ENCODE peak calls at places on chromosomes 13 and 19, in four cellular contexts. N is cardiac muscle cell, G is GM23248, Q is IMR-90. E is an unnamed sample.

GRCh38 chr13:85313761-85314503 is 485.3 kb downstream of the SLITRK6 start:
- DNase-seq in N (no peak), G (no peak), Q (peak; percentile 46), E (no peak)

GRCh38 chr13:67833564-67833963 is 603.4 kb upstream of the PCDH9 start:
- DNase-seq in N (no peak), G (no peak), Q (no peak), E (no peak)

GRCh38 chr13:51831519-51831918 is 13.5 kb downstream of the TMEM272 start:
- DNase-seq in N (no peak), G (no peak), Q (no peak), E (no peak)

GRCh38 chr19:49614096-49614857 is 23.3 kb downstream of the PRR12 start:
- DNase-seq in N (no peak), G (peak; percentile 94), Q (peak; percentile 91), E (no peak)

GRCh38 chr13:36848228-36848982 is 29.4 kb downstream of the RFXAP start:
- DNase-seq in N (no peak), G (peak; percentile 45), Q (peak; percentile 19), E (no peak)

GRCh38 chr19:19822148-19822429 is 539 bp upstream of the ZNF506 start:
- DNase-seq in N (peak; percentile 1), G (peak; percentile 8), Q (no peak), E (no peak)

GRCh38 chr13:59843040-59843439 is 320.7 kb downstream of the DIAPH3 start:
- DNase-seq in N (no peak), G (no peak), Q (no peak), E (no peak)

GRCh38 chr13:39688278-39688677 is 32.8 kb downstream of the COG6 start:
- DNase-seq in N (no peak), G (no peak), Q (no peak), E (no peak)

GRCh38 chr19:46495789-46496099 is at the start of gene PNMA8B:
- DNase-seq in N (peak; percentile 96), G (peak; percentile 35), Q (peak; percentile 27), E (no peak)

GRCh38 chr19:44685877-44686276 is 13.1 kb upstream of the CEACAM16 start:
- DNase-seq in N (no peak), G (peak; percentile 25), Q (peak; percentile 74), E (no peak)

GRCh38 chr13:20495087-20496023 is 30.3 kb downstream of the CRYL1 start:
- DNase-seq in N (peak; percentile 72), G (peak; percentile 69), Q (peak; percentile 72), E (peak; percentile 62)

GRCh38 chr13:103436057-103436654 is 369.9 kb upstream of the SLC10A2 start:
- DNase-seq in N (no peak), G (no peak), Q (no peak), E (no peak)

GRCh38 chr13:99806671-99807070 is 164.9 kb downstream of the ZIC5 start:
- DNase-seq in N (no peak), G (no peak), Q (no peak), E (no peak)

GRCh38 chr13:24233351-24233901 is 72.9 kb downstream of the SPATA13 start:
- DNase-seq in N (peak; percentile 59), G (peak; percentile 63), Q (peak; percentile 64), E (no peak)

GRCh38 chr19:8738377-8738776 is 16.9 kb downstream of the OR2Z1 start:
- DNase-seq in N (no peak), G (no peak), Q (no peak), E (no peak)

GRCh38 chr19:19956431-19957075 is 55.8 kb downstream of the ZNF93 start:
- DNase-seq in N (peak; percentile 4), G (no peak), Q (no peak), E (no peak)

GRCh38 chr13:25930655-25931054 is 121.2 kb downstream of the SHISA2 start:
- DNase-seq in N (no peak), G (no peak), Q (no peak), E (no peak)

GRCh38 chr13:76729690-76730089 is 156.5 kb downstream of the KCTD12 start:
- DNase-seq in N (no peak), G (no peak), Q (no peak), E (no peak)

GRCh38 chr13:112447306-112447705 is 71.2 kb downstream of the SPACA7 start:
- DNase-seq in N (no peak), G (no peak), Q (no peak), E (no peak)

GRCh38 chr13:81697826-81698225 is 1356.9 kb upstream of the SPRY2 start:
- DNase-seq in N (no peak), G (no peak), Q (no peak), E (no peak)

GRCh38 chr19:1284293-1284978 is 1.2 kb upstream of the EFNA2 start:
- DNase-seq in N (no peak), G (no peak), Q (no peak), E (no peak)

GRCh38 chr19:1286451-1286858 is 782 bp downstream of the EFNA2 start:
- DNase-seq in N (no peak), G (no peak), Q (no peak), E (no peak)

GRCh38 chr19:1286859-1287621 is 1.4 kb downstream of the EFNA2 start:
- DNase-seq in N (no peak), G (no peak), Q (no peak), E (no peak)

GRCh38 chr19:1284979-1285736 is 515 bp upstream of the EFNA2 start:
- DNase-seq in N (peak; percentile 25), G (no peak), Q (no peak), E (no peak)

GRCh38 chr19:1285737-1286360 is at the start of gene EFNA2:
- DNase-seq in N (peak; percentile 58), G (no peak), Q (no peak), E (no peak)
- H3K4me3 ChIP-seq in N (peak within 1 kb of the TSS; percentile 45), G (no peak within 1 kb of the TSS), Q (peak within 1 kb of the TSS; percentile 20), E (no peak within 1 kb of the TSS)

GRCh38 chr13:98450012-98450411 is 126.9 kb downstream of the STK24 start:
- DNase-seq in N (no peak), G (peak; percentile 48), Q (peak; percentile 37), E (no peak)
- H3K4me1 ChIP-seq in N (peaks cover 10% of the 10 kb centered on the region), G (peaks cover 52% of the 10 kb centered on the region), Q (peaks cover 14% of the 10 kb centered on the region), E (peaks cover 27% of the 10 kb centered on the region)

DNA sequence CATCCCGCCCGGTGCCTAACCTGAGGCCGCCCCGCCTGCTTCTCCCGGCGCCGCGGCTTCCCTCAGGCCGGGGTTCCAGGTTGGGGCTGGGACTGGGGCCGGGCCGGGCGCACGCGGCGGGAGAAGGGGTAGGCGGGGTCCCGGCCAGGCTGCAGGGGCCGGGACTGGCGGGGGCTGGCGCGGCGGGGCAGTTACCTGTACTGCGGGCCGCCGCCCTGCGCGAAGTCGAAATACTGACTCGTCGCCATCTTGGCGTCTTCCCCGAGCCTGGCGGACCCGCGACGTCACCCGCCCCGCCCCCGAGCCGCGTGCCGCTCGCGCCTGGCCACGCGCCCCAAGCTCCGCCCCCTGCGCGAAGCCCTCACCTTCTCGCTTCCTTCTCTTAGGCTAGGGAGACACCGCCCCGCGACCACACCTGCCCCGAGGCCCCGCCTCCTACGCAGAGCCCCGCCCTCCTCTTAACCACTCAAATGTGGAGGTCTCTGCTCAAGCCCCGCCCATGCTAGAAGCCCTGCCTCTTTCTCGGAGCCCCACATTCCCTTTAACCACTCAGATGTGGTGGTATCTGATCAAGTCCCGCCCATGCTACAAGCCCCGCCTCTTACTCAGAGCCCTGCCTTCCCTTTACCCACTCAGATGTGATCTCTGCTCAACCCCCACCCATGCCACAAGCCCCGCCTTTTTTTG is at the start of gene ZFR2:
- DNase-seq in N (peak; percentile 63), G (no peak), Q (no peak), E (no peak)
- H3K27me3 ChIP-seq in N (peaks cover 7% of the 10 kb centered on the region), G (peaks cover 43% of the 10 kb centered on the region), Q (peaks cover 34% of the 10 kb centered on the region), E (peaks cover 17% of the 10 kb centered on the region)

GRCh38 chr13:80145291-80145690 is 195.6 kb downstream of the SPRY2 start:
- DNase-seq in N (no peak), G (no peak), Q (no peak), E (no peak)

GRCh38 chr13:80139196-80139595 is 201.7 kb downstream of the SPRY2 start:
- DNase-seq in N (no peak), G (no peak), Q (no peak), E (no peak)

GRCh38 chr13:80144493-80144892 is 196.4 kb downstream of the SPRY2 start:
- DNase-seq in N (no peak), G (no peak), Q (no peak), E (no peak)

GRCh38 chr13:80137994-80138393 is 202.9 kb downstream of the SPRY2 start:
- DNase-seq in N (no peak), G (no peak), Q (no peak), E (no peak)

GRCh38 chr13:80141114-80141849 is 199.6 kb downstream of the SPRY2 start:
- DNase-seq in N (peak; percentile 70), G (peak; percentile 75), Q (peak; percentile 78), E (no peak)
- H3K4me3 ChIP-seq in N (no peak overlapping the region), G (no peak overlapping the region), Q (no peak overlapping the region), E (no peak overlapping the region)

GRCh38 chr19:4376245-4376990 is 23.9 kb downstream of the SH3GL1 start:
- DNase-seq in N (no peak), G (no peak), Q (no peak), E (no peak)
- H3K4me1 ChIP-seq in N (peaks cover 31% of the 10 kb centered on the region), G (peaks cover 62% of the 10 kb centered on the region), Q (peaks cover 57% of the 10 kb centered on the region), E (peaks cover 95% of the 10 kb centered on the region)

GRCh38 chr19:10329555-10329954 is 3.8 kb downstream of the RAVER1 start:
- DNase-seq in N (no peak), G (no peak), Q (no peak), E (no peak)
- H3K27me3 ChIP-seq in N (no peaks in the 10 kb centered on the region), G (no peaks in the 10 kb centered on the region), Q (no peaks in the 10 kb centered on the region), E (no peaks in the 10 kb centered on the region)

DNA sequence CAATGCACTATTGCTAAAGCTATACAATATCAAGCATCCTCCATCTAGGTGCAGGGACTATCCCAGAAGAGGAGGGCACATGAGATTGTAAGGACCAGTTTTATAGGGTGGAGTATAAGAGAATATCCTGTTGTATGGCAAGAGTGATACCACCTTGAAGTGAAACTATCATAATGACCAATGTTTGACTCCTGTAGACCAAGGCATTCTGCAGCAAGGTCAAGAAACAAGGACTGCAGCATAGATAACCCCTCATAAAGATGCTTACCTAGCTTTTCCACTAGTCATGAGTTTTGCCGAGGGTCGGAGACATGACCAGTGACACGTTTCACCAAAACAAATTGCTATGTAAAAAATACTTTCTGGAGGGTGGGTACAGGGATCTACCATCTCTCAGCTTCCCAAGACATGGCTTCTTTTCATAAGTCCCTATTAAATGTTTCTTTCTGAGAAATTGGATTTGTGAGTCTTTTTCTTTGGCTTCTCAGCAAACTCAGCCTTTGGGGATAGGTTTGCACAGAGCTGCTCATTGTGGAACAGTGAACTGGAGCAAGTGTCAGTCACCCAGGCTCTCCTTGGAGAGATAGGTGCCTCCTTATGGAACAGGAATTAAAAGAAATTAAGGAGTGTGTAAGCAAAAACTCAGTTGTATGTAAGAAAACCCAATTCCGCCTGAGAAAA is 28.2 kb upstream of the CYSLTR2 start:
- DNase-seq in N (no peak), G (no peak), Q (no peak), E (no peak)
- H3K4me3 ChIP-seq in N (no peak overlapping the region), G (no peak overlapping the region), Q (no peak overlapping the region), E (no peak overlapping the region)

DNA sequence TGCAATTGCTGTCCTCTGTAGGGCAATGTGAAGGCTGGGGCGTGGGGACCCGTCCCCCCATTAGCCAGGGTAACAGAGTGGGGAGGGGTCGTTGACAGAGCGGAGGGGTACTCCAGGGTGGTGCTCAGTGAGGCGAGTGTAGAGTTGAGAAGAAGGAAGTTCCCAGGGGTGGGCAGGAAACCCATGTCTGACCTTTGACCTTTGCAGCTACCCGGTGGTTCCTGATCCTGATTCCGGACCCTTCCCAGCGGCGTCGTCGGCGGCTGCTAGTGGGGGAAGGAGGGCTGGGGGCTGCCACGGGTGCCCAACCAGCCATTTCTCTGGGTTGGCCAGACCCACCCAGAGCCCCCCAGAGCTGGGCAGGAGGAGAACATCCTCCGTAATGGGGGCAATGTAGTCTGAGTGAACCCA is 2.1 kb upstream of the PLVAP start:
- DNase-seq in N (peak; percentile 49), G (no peak), Q (no peak), E (no peak)
- H3K4me1 ChIP-seq in N (no peaks in the 10 kb centered on the region), G (peaks cover 5% of the 10 kb centered on the region), Q (no peaks in the 10 kb centered on the region), E (peaks cover 6% of the 10 kb centered on the region)